ENCODE peak calls at places on chromosome 5, in eight cellular contexts. P is spleen, W is NCI-H1436 treated with DMSO at 0.1 percent for 48 hours, S is PC-9, T is EL, U is fibroblast of lung, O is caudate nucleus, G is RCC 7860. K is an unnamed sample.

GRCh38 chr5:103546858-103547257 is 15.7 kb downstream of the NUDT12 start:
- DNase-seq in P (no peak), S (no peak), T (no peak), G (no peak), O (no peak), W (no peak), U (no peak), K (no peak)

GRCh38 chr5:140351609-140352334 is 5.4 kb upstream of the HBEGF start:
- DNase-seq in P (no peak), T (peak), G (peak), S (peak), W (no peak), U (peak), O (no peak), K (peak)

GRCh38 chr5:111478266-111478665 is 34.1 kb downstream of the STARD4 start:
- DNase-seq in P (no peak), G (no peak), S (no peak), O (no peak), W (no peak), T (no peak), U (no peak), K (no peak)

GRCh38 chr5:57103317-57103907 is 70.4 kb upstream of the GPBP1 start:
- DNase-seq in S (no peak), W (no peak), P (no peak), U (no peak), O (no peak), G (no peak), T (no peak), K (no peak)

GRCh38 chr5:151612689-151613427 is 21.7 kb upstream of the FAT2 start:
- DNase-seq in S (peak), W (no peak), U (peak), O (peak), G (peak), P (no peak), T (no peak), K (no peak)

GRCh38 chr5:139014726-139015125 is 139.6 kb upstream of the LRRTM2 start:
- DNase-seq in W (no peak), T (peak), O (no peak), U (peak), P (no peak), G (peak), S (peak), K (no peak)

GRCh38 chr5:62608529-62609511 is 30.2 kb downstream of the LRRC70 start:
- DNase-seq in W (no peak), U (peak), T (no peak), P (no peak), G (no peak), O (no peak), S (no peak), K (no peak)

GRCh38 chr5:154296525-154297159 is 106.1 kb downstream of the GALNT10 start:
- DNase-seq in W (no peak), S (peak), P (no peak), O (no peak), G (no peak), U (no peak), T (no peak), K (no peak)

GRCh38 chr5:44294492-44294891 is 94.7 kb downstream of the FGF10 start:
- DNase-seq in W (no peak), T (no peak), O (no peak), U (no peak), S (no peak), G (no peak), P (no peak), K (no peak)

GRCh38 chr5:69136296-69136695 is 30.7 kb upstream of the CCNB1 start:
- DNase-seq in U (no peak), G (no peak), O (no peak), T (no peak), S (peak), P (no peak), W (no peak), K (no peak)

GRCh38 chr5:135312255-135312935 is 86.6 kb downstream of the MACROH2A1 start:
- DNase-seq in P (no peak), T (no peak), W (no peak), O (no peak), G (no peak), U (no peak), S (no peak), K (no peak)

GRCh38 chr5:154373729-154374179 is 72.0 kb upstream of the SAP30L start:
- DNase-seq in W (no peak), O (no peak), G (no peak), U (no peak), T (no peak), P (no peak), S (no peak), K (no peak)

GRCh38 chr5:165508861-165509260 is 2003.4 kb downstream of the MAT2B start:
- DNase-seq in T (no peak), P (no peak), W (no peak), S (no peak), U (no peak), G (no peak), O (no peak), K (no peak)

GRCh38 chr5:142946547-142947426 is 176.6 kb downstream of the ARHGAP26 start:
- DNase-seq in O (no peak), G (no peak), T (no peak), P (no peak), S (no peak), W (no peak), U (no peak), K (no peak)

GRCh38 chr5:93583799-93584530 is 943 bp downstream of the NR2F1 start:
- DNase-seq in S (no peak), P (peak), U (peak), T (peak), W (no peak), O (no peak), G (peak), K (peak)

GRCh38 chr5:156515121-156515520 is 188.2 kb downstream of the SGCD start:
- DNase-seq in W (no peak), P (no peak), G (no peak), O (no peak), U (no peak), T (no peak), S (no peak), K (no peak)

GRCh38 chr5:132905938-132906337 is 32.5 kb downstream of the LEAP2 start:
- DNase-seq in T (no peak), S (peak), O (no peak), W (no peak), G (no peak), P (no peak), U (no peak), K (no peak)

GRCh38 chr5:10548418-10549122 is 15.3 kb upstream of the ANKRD33B start:
- DNase-seq in W (no peak), P (no peak), T (no peak), O (no peak), U (no peak), S (no peak), G (no peak), K (no peak)

K was measured in RPMI8226.